ENCODE peak calls at places on chromosomes 13 and 19, in nine cellular contexts. W is stimulated activated CD4-positive, alpha-beta T cell treated with anti-CD3 and anti-CD28 coated beads, Interleukin-1b, Interleukin-23, amount 100 ng/mL, for 1 hour; B is RPMI8226; P is HuH-7.5; F is astrocyte of the hippocampus; Q is effector CD4-positive, alpha-beta T cell; D is spleen; G is activated CD4-positive, CD25-positive, alpha-beta regulatory T cell; M is SK-N-SH. O is an unnamed sample.

GRCh38 chr19:17834350-17835181 is 13.2 kb downstream of the JAK3 start:
- DNase-seq in W (no peak), B (no peak), P (no peak), F (no peak), Q (no peak), D (no peak), G (no peak), M (no peak), O (peak; percentile 35)

GRCh38 chr13:60226507-60226906 is 62.8 kb upstream of the DIAPH3 start:
- DNase-seq in W (no peak), B (peak; percentile 7), P (peak; percentile 24), F (peak; percentile 19), Q (no peak), D (no peak), G (no peak), M (peak; percentile 57), O (no peak)

GRCh38 chr13:109706015-109706715 is 80.2 kb downstream of the IRS2 start:
- DNase-seq in W (no peak), B (no peak), P (no peak), F (no peak), Q (no peak), D (no peak), G (no peak), M (no peak), O (no peak)

GRCh38 chr19:4774136-4774535 is 17.4 kb upstream of the FEM1A start:
- DNase-seq in W (no peak), B (no peak), P (no peak), F (no peak), Q (no peak), D (no peak), G (no peak), M (no peak), O (no peak)

GRCh38 chr13:70391678-70392077 is 283.4 kb upstream of the KLHL1 start:
- DNase-seq in W (no peak), B (no peak), P (no peak), F (no peak), Q (no peak), D (no peak), G (no peak), M (no peak), O (no peak)

GRCh38 chr13:21001471-21001870 is 59.9 kb downstream of the LATS2 start:
- DNase-seq in W (no peak), B (no peak), P (no peak), F (no peak), Q (no peak), D (no peak), G (no peak), M (no peak), O (no peak)

GRCh38 chr19:34574704-34575103 is 93.1 kb downstream of the WTIP start:
- DNase-seq in W (no peak), B (peak; percentile 17), P (no peak), F (no peak), Q (no peak), D (no peak), G (no peak), M (no peak), O (no peak)

GRCh38 chr13:48054601-48055000 is 17.1 kb downstream of the NUDT15 start:
- DNase-seq in W (no peak), B (no peak), P (no peak), F (no peak), Q (no peak), D (no peak), G (no peak), M (no peak), O (no peak)

GRCh38 chr19:54339646-54340358 is 840 bp upstream of the LILRA4 start:
- DNase-seq in W (no peak), B (peak; percentile 75), P (no peak), F (no peak), Q (no peak), D (no peak), G (no peak), M (no peak), O (no peak)

GRCh38 chr13:45941261-45941660 is 89.7 kb upstream of the SIAH3 start:
- DNase-seq in W (no peak), B (no peak), P (no peak), F (no peak), Q (no peak), D (no peak), G (no peak), M (no peak), O (no peak)

GRCh38 chr13:67769987-67770341 is 539.8 kb upstream of the PCDH9 start:
- DNase-seq in W (no peak), B (no peak), P (peak; percentile 15), F (no peak), Q (no peak), D (no peak), G (no peak), M (no peak), O (no peak)

GRCh38 chr13:98461525-98462240 is 115.2 kb downstream of the STK24 start:
- DNase-seq in W (no peak), B (no peak), P (no peak), F (no peak), Q (no peak), D (no peak), G (no peak), M (no peak), O (no peak)

GRCh38 chr19:1406496-1406817 is 929 bp upstream of the DAZAP1 start:
- DNase-seq in W (no peak), B (no peak), P (no peak), F (no peak), Q (no peak), D (no peak), G (no peak), M (no peak), O (no peak)

GRCh38 chr19:6683971-6684370 is 14.0 kb upstream of the TNFSF14 start:
- DNase-seq in W (no peak), B (no peak), P (no peak), F (no peak), Q (no peak), D (peak; percentile 14), G (no peak), M (no peak), O (no peak)

GRCh38 chr13:98987275-98987674 is 9.4 kb upstream of the DOCK9 start:
- DNase-seq in W (no peak), B (no peak), P (no peak), F (no peak), Q (no peak), D (no peak), G (no peak), M (no peak), O (no peak)

GRCh38 chr19:29680447-29680846 is 15.2 kb downstream of the PLEKHF1 start:
- DNase-seq in W (peak; percentile 56), B (peak; percentile 10), P (no peak), F (no peak), Q (peak; percentile 67), D (peak; percentile 97), G (peak; percentile 68), M (no peak), O (no peak)

GRCh38 chr13:90918551-90918950 is 428.9 kb upstream of the MIR17HG start:
- DNase-seq in W (no peak), B (no peak), P (no peak), F (peak; percentile 78), Q (no peak), D (no peak), G (no peak), M (no peak), O (no peak)

GRCh38 chr19:45569619-45570421 is 14.8 kb downstream of the OPA3 start:
- DNase-seq in W (no peak), B (peak; percentile 35), P (peak; percentile 54), F (peak; percentile 72), Q (peak; percentile 37), D (peak; percentile 89), G (peak; percentile 11), M (peak; percentile 74), O (peak; percentile 76)

GRCh38 chr19:41334793-41335192 is 18.9 kb downstream of the TGFB1 start:
- DNase-seq in W (no peak), B (no peak), P (no peak), F (no peak), Q (no peak), D (no peak), G (no peak), M (no peak), O (no peak)

GRCh38 chr19:39083983-39084731 is at the start of gene ACP7:
- DNase-seq in W (no peak), B (no peak), P (no peak), F (no peak), Q (peak; percentile 9), D (no peak), G (no peak), M (peak; percentile 64), O (no peak)

GRCh38 chr13:46648166-46648607 is 95.2 kb downstream of the LRCH1 start:
- DNase-seq in W (no peak), B (peak; percentile 4), P (no peak), F (no peak), Q (no peak), D (peak; percentile 79), G (no peak), M (no peak), O (no peak)

GRCh38 chr13:102369303-102369702 is 32.5 kb downstream of the FGF14 start:
- DNase-seq in W (no peak), B (no peak), P (no peak), F (no peak), Q (no peak), D (no peak), G (no peak), M (no peak), O (peak; percentile 40)

GRCh38 chr13:35343417-35343816 is 133.1 kb downstream of the MAB21L1 start:
- DNase-seq in W (no peak), B (no peak), P (no peak), F (no peak), Q (no peak), D (no peak), G (no peak), M (no peak), O (no peak)

GRCh38 chr13:68944272-68944671 is 1163.4 kb upstream of the ATXN8OS start:
- DNase-seq in W (no peak), B (no peak), P (no peak), F (no peak), Q (no peak), D (no peak), G (no peak), M (peak; percentile 16), O (no peak)

GRCh38 chr13:34347784-34348573 is 530.0 kb downstream of the RFC3 start:
- DNase-seq in W (no peak), B (no peak), P (no peak), F (no peak), Q (no peak), D (no peak), G (no peak), M (no peak), O (no peak)

O was measured in A549.